ENCODE peak calls at places on chromosomes 7 and 10, in five cellular contexts. One of them, this sample, is unnamed.

GRCh38 chr10:95363303-95363912 is 72.6 kb upstream of the PDLIM1 start:
- DNase-seq in H1: no peak
- DNase-seq in neuronal stem cell: peak; percentile 70
- DNase-seq in mesenchymal stem cell: peak; percentile 74
- DNase-seq in IMR-90: peak; percentile 77
- DNase-seq in this sample: no peak

GRCh38 chr10:84522612-84523462 is 194.4 kb downstream of the CCSER2 start:
- DNase-seq in H1: no peak
- DNase-seq in neuronal stem cell: no peak
- DNase-seq in mesenchymal stem cell: no peak
- DNase-seq in IMR-90: no peak
- DNase-seq in this sample: no peak

GRCh38 chr7:103524042-103524907 is 78.3 kb upstream of the SLC26A5 start:
- DNase-seq in H1: no peak
- DNase-seq in neuronal stem cell: peak; percentile 29
- DNase-seq in mesenchymal stem cell: peak; percentile 17
- DNase-seq in IMR-90: peak; percentile 68
- DNase-seq in this sample: no peak

GRCh38 chr7:84040365-84040764 is 154.2 kb downstream of the SEMA3A start:
- DNase-seq in H1: no peak
- DNase-seq in neuronal stem cell: peak; percentile 86
- DNase-seq in mesenchymal stem cell: no peak
- DNase-seq in IMR-90: no peak
- DNase-seq in this sample: no peak

GRCh38 chr10:77789016-77789415 is 137.5 kb downstream of the DLG5 start:
- DNase-seq in H1: no peak
- DNase-seq in neuronal stem cell: no peak
- DNase-seq in mesenchymal stem cell: no peak
- DNase-seq in IMR-90: no peak
- DNase-seq in this sample: no peak

GRCh38 chr10:99993994-99994689 is 15.6 kb downstream of the DNMBP start:
- DNase-seq in H1: no peak
- DNase-seq in neuronal stem cell: no peak
- DNase-seq in mesenchymal stem cell: peak; percentile 98
- DNase-seq in IMR-90: peak; percentile 95
- DNase-seq in this sample: no peak

GRCh38 chr7:26180792-26181198 is 19.8 kb downstream of the HNRNPA2B1 start:
- DNase-seq in H1: no peak
- DNase-seq in neuronal stem cell: no peak
- DNase-seq in mesenchymal stem cell: no peak
- DNase-seq in IMR-90: no peak
- DNase-seq in this sample: no peak

GRCh38 chr10:13788701-13789447 is 202.1 kb downstream of the PRPF18 start:
- DNase-seq in H1: no peak
- DNase-seq in neuronal stem cell: no peak
- DNase-seq in mesenchymal stem cell: peak; percentile 72
- DNase-seq in IMR-90: peak; percentile 68
- DNase-seq in this sample: no peak

GRCh38 chr7:131897016-131897789 is 340.8 kb upstream of the PODXL start:
- DNase-seq in H1: peak; percentile 17
- DNase-seq in neuronal stem cell: no peak
- DNase-seq in mesenchymal stem cell: peak; percentile 11
- DNase-seq in IMR-90: peak; percentile 24
- DNase-seq in this sample: peak; percentile 54

GRCh38 chr10:116694927-116695268 is 47.5 kb downstream of the HSPA12A start:
- DNase-seq in H1: no peak
- DNase-seq in neuronal stem cell: no peak
- DNase-seq in mesenchymal stem cell: no peak
- DNase-seq in IMR-90: no peak
- DNase-seq in this sample: no peak

GRCh38 chr10:4038000-4038399 is 253.0 kb upstream of the KLF6 start:
- DNase-seq in H1: no peak
- DNase-seq in neuronal stem cell: no peak
- DNase-seq in mesenchymal stem cell: no peak
- DNase-seq in IMR-90: no peak
- DNase-seq in this sample: no peak

GRCh38 chr10:72260588-72261322 is 13.0 kb upstream of the DDIT4 start:
- DNase-seq in H1: peak; percentile 93
- DNase-seq in neuronal stem cell: peak; percentile 97
- DNase-seq in mesenchymal stem cell: peak; percentile 91
- DNase-seq in IMR-90: peak; percentile 62
- DNase-seq in this sample: peak; percentile 97

GRCh38 chr7:66921396-66921917 is 432 bp downstream of the TMEM248 start:
- DNase-seq in H1: no peak
- DNase-seq in neuronal stem cell: peak; percentile 11
- DNase-seq in mesenchymal stem cell: peak; percentile 56
- DNase-seq in IMR-90: peak; percentile 52
- DNase-seq in this sample: no peak

GRCh38 chr7:139526578-139527544 is 3.4 kb downstream of the CLEC2L start:
- DNase-seq in H1: no peak
- DNase-seq in neuronal stem cell: no peak
- DNase-seq in mesenchymal stem cell: peak; percentile 95
- DNase-seq in IMR-90: peak; percentile 98
- DNase-seq in this sample: no peak

GRCh38 chr7:134755422-134756022 is 23.9 kb upstream of the CALD1 start:
- DNase-seq in H1: no peak
- DNase-seq in neuronal stem cell: no peak
- DNase-seq in mesenchymal stem cell: peak; percentile 58
- DNase-seq in IMR-90: no peak
- DNase-seq in this sample: no peak

GRCh38 chr7:36784991-36785940 is 61.0 kb upstream of the AOAH start:
- DNase-seq in H1: no peak
- DNase-seq in neuronal stem cell: no peak
- DNase-seq in mesenchymal stem cell: no peak
- DNase-seq in IMR-90: no peak
- DNase-seq in this sample: no peak

GRCh38 chr10:26407406-26407969 is 30.7 kb upstream of the APBB1IP start:
- DNase-seq in H1: no peak
- DNase-seq in neuronal stem cell: no peak
- DNase-seq in mesenchymal stem cell: peak; percentile 70
- DNase-seq in IMR-90: no peak
- DNase-seq in this sample: no peak

GRCh38 chr10:102246261-102246660 is 929 bp downstream of the GBF1 start:
- DNase-seq in H1: no peak
- DNase-seq in neuronal stem cell: no peak
- DNase-seq in mesenchymal stem cell: peak; percentile 73
- DNase-seq in IMR-90: peak; percentile 56
- DNase-seq in this sample: no peak

GRCh38 chr7:128737867-128738390 is 1.2 kb upstream of the CALU start:
- DNase-seq in H1: no peak
- DNase-seq in neuronal stem cell: no peak
- DNase-seq in mesenchymal stem cell: peak; percentile 89
- DNase-seq in IMR-90: peak; percentile 85
- DNase-seq in this sample: no peak

GRCh38 chr10:24822557-24822956 is 98.9 kb upstream of the ARHGAP21 start:
- DNase-seq in H1: no peak
- DNase-seq in neuronal stem cell: no peak
- DNase-seq in mesenchymal stem cell: no peak
- DNase-seq in IMR-90: no peak
- DNase-seq in this sample: no peak

GRCh38 chr7:88214456-88214855 is 5.4 kb downstream of the SRI start:
- DNase-seq in H1: no peak
- DNase-seq in neuronal stem cell: no peak
- DNase-seq in mesenchymal stem cell: no peak
- DNase-seq in IMR-90: no peak
- DNase-seq in this sample: no peak

GRCh38 chr7:140317597-140317996 is 80.7 kb downstream of the SLC37A3 start:
- DNase-seq in H1: no peak
- DNase-seq in neuronal stem cell: no peak
- DNase-seq in mesenchymal stem cell: no peak
- DNase-seq in IMR-90: no peak
- DNase-seq in this sample: no peak

GRCh38 chr10:102065561-102066420 is 642 bp downstream of the HPS6 start:
- DNase-seq in H1: no peak
- DNase-seq in neuronal stem cell: peak; percentile 24
- DNase-seq in mesenchymal stem cell: peak; percentile 44
- DNase-seq in IMR-90: peak; percentile 13
- DNase-seq in this sample: peak; percentile 59

GRCh38 chr10:90226526-90226925 is 525.1 kb downstream of the KIF20B start:
- DNase-seq in H1: no peak
- DNase-seq in neuronal stem cell: no peak
- DNase-seq in mesenchymal stem cell: no peak
- DNase-seq in IMR-90: no peak
- DNase-seq in this sample: no peak
- H3K14ac ChIP-seq in H1: no peak overlapping the region
- H3K14ac ChIP-seq in neuronal stem cell: no peak overlapping the region
- H3K14ac ChIP-seq in mesenchymal stem cell: no peak overlapping the region
- H3K14ac ChIP-seq in IMR-90: no peak overlapping the region
- H3K14ac ChIP-seq in this sample: no peak overlapping the region

DNA sequence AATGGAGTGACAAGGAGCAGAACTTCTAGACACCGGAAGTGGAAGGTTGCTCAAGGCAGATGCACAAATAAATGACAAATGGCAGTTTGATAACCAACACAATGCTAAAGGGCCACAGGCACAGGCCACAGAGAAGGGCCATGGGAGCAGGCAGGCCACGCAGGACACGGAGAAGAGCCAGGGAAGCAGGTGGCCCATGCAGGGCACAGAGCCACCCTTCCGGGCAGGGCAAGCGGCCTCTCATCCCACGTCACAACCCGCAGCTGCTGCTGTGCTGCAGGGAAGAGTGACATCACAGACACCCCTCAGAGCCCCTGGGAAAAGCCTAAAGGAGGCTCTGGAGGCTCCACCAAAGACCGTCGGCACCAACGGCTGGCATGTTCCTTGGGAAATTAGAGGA is 328.5 kb downstream of the PTPRN2 start:
- DNase-seq in H1: no peak
- DNase-seq in neuronal stem cell: no peak
- DNase-seq in mesenchymal stem cell: no peak
- DNase-seq in IMR-90: no peak
- DNase-seq in this sample: no peak
- H3K9me3 ChIP-seq in H1: peaks cover 67% of the 10 kb centered on the region
- H3K9me3 ChIP-seq in neuronal stem cell: peaks cover 25% of the 10 kb centered on the region
- H3K9me3 ChIP-seq in mesenchymal stem cell: peaks cover 8% of the 10 kb centered on the region
- H3K9me3 ChIP-seq in IMR-90: peaks cover 69% of the 10 kb centered on the region
- H3K9me3 ChIP-seq in this sample: no peaks in the 10 kb centered on the region

GRCh38 chr10:21526952-21527633 is 1.6 kb upstream of the SKIDA1 start:
- DNase-seq in H1: no peak
- DNase-seq in neuronal stem cell: no peak
- DNase-seq in mesenchymal stem cell: peak; percentile 75
- DNase-seq in IMR-90: peak; percentile 58
- DNase-seq in this sample: peak; percentile 75

GRCh38 chr10:21524526-21525366 is 736 bp downstream of the SKIDA1 start:
- DNase-seq in H1: no peak
- DNase-seq in neuronal stem cell: no peak
- DNase-seq in mesenchymal stem cell: peak; percentile 82
- DNase-seq in IMR-90: peak; percentile 67
- DNase-seq in this sample: no peak

GRCh38 chr10:21527634-21528451 is 2.4 kb upstream of the SKIDA1 start:
- DNase-seq in H1: no peak
- DNase-seq in neuronal stem cell: no peak
- DNase-seq in mesenchymal stem cell: peak; percentile 77
- DNase-seq in IMR-90: peak; percentile 57
- DNase-seq in this sample: no peak

GRCh38 chr10:21525367-21526183 is at the start of gene SKIDA1:
- DNase-seq in H1: no peak
- DNase-seq in neuronal stem cell: peak; percentile 98
- DNase-seq in mesenchymal stem cell: peak; percentile 97
- DNase-seq in IMR-90: peak; percentile 86
- DNase-seq in this sample: peak; percentile 88

DNA sequence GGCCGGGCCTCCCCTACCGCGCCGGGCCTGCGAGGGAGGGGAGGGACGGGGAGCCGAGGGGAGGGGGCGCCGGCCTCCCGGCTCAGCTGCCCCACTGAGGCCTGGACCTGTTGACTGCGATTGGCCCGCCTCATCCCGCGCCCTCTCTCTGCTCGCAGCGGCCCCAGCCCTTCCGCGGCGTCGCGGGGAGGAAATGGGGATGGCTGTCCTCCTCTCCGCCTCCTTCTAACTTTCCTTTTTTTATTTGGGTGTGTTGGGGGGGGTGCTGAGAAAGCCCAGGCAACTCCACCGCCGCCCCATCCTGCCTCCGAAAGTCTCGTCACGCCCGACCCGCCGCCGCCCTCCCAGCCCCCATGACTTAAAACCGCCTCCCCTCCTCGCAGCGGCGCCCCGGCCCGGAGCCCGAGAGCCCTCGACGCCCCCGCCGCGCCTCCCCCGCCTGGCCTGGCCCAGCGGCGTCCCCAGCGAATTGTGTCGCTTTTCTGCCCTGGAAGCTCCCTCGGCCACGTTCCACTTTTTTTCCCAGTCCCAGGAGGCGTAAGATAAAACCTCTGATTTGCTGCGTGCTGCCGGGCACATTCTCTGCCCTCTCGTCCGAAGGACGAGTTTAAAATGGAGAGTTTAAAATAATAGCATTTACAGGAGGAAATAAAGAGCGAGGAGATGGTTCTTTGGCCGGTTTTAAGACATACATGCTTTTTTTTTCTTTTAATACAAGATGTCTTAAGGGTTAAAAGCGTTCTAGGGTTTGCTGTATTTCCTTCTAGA is 886 bp upstream of the SKIDA1 start:
- DNase-seq in H1: no peak
- DNase-seq in neuronal stem cell: no peak
- DNase-seq in mesenchymal stem cell: peak; percentile 86
- DNase-seq in IMR-90: peak; percentile 64
- DNase-seq in this sample: peak; percentile 80
- H3K14ac ChIP-seq in H1: peak overlapping the region; percentile 78
- H3K14ac ChIP-seq in neuronal stem cell: no peak overlapping the region
- H3K14ac ChIP-seq in mesenchymal stem cell: peak overlapping the region; percentile 87
- H3K14ac ChIP-seq in IMR-90: peak overlapping the region; percentile 95
- H3K14ac ChIP-seq in this sample: peak overlapping the region; percentile 95

GRCh38 chr7:145655666-145656065 is 460.9 kb upstream of the CNTNAP2 start:
- DNase-seq in H1: no peak
- DNase-seq in neuronal stem cell: no peak
- DNase-seq in mesenchymal stem cell: no peak
- DNase-seq in IMR-90: no peak
- DNase-seq in this sample: no peak
- H3K9me3 ChIP-seq in H1: no peaks in the 10 kb centered on the region
- H3K9me3 ChIP-seq in neuronal stem cell: no peaks in the 10 kb centered on the region
- H3K9me3 ChIP-seq in mesenchymal stem cell: peaks cover 13% of the 10 kb centered on the region
- H3K9me3 ChIP-seq in IMR-90: no peaks in the 10 kb centered on the region
- H3K9me3 ChIP-seq in this sample: no peaks in the 10 kb centered on the region